ENCODE peak calls at places on chromosomes 4 and X, in seven cellular contexts. One of them, this sample, is unnamed.
A peak's percentile ranks its signal among the peaks of the same experiment; 100 is the strongest.

GRCh38 chr4:83751336-83751949 is 215.5 kb downstream of the GPAT3 start:
- DNase-seq in IMR-90: no peak
- DNase-seq in progenitor cell of endocrine pancreas: no peak
- DNase-seq in astrocyte: peak; percentile 20
- DNase-seq in fibroblast of lung: peak; percentile 34
- DNase-seq in psoas muscle: no peak
- DNase-seq in fibroblast of the aortic adventitia: no peak
- DNase-seq in this sample: no peak

GRCh38 chr4:84024405-84024804 is 474.7 kb downstream of the NKX6-1 start:
- DNase-seq in astrocyte: no peak
- DNase-seq in progenitor cell of endocrine pancreas: no peak
- DNase-seq in fibroblast of lung: no peak
- DNase-seq in IMR-90: no peak
- DNase-seq in psoas muscle: no peak
- DNase-seq in fibroblast of the aortic adventitia: no peak
- DNase-seq in this sample: no peak

GRCh38 chr4:164177186-164177585 is 576.7 kb upstream of the SMIM31 start:
- DNase-seq in IMR-90: no peak
- DNase-seq in progenitor cell of endocrine pancreas: no peak
- DNase-seq in psoas muscle: no peak
- DNase-seq in fibroblast of the aortic adventitia: no peak
- DNase-seq in astrocyte: no peak
- DNase-seq in fibroblast of lung: no peak
- DNase-seq in this sample: no peak

GRCh38 chrX:22192419-22193086 is 80.2 kb upstream of the CBLL2 start:
- DNase-seq in psoas muscle: peak; percentile 58
- DNase-seq in IMR-90: peak; percentile 56
- DNase-seq in progenitor cell of endocrine pancreas: peak; percentile 56
- DNase-seq in fibroblast of the aortic adventitia: peak; percentile 64
- DNase-seq in astrocyte: peak; percentile 15
- DNase-seq in fibroblast of lung: peak; percentile 32
- DNase-seq in this sample: no peak

GRCh38 chr4:150960818-150961217 is 54.3 kb downstream of the LRBA start:
- DNase-seq in fibroblast of lung: no peak
- DNase-seq in progenitor cell of endocrine pancreas: no peak
- DNase-seq in IMR-90: no peak
- DNase-seq in astrocyte: no peak
- DNase-seq in psoas muscle: no peak
- DNase-seq in fibroblast of the aortic adventitia: no peak
- DNase-seq in this sample: no peak

GRCh38 chr4:109462802-109463201 is 29.2 kb downstream of the SEC24B start:
- DNase-seq in psoas muscle: no peak
- DNase-seq in progenitor cell of endocrine pancreas: no peak
- DNase-seq in fibroblast of the aortic adventitia: no peak
- DNase-seq in IMR-90: no peak
- DNase-seq in astrocyte: no peak
- DNase-seq in fibroblast of lung: no peak
- DNase-seq in this sample: no peak

GRCh38 chr4:24042094-24042493 is 152.2 kb upstream of the PPARGC1A start:
- DNase-seq in astrocyte: peak; percentile 85
- DNase-seq in progenitor cell of endocrine pancreas: no peak
- DNase-seq in psoas muscle: no peak
- DNase-seq in fibroblast of lung: peak; percentile 85
- DNase-seq in fibroblast of the aortic adventitia: peak; percentile 87
- DNase-seq in IMR-90: peak; percentile 97
- DNase-seq in this sample: peak; percentile 90

GRCh38 chr4:1595789-1596325 is 88.3 kb downstream of the FAM53A start:
- DNase-seq in psoas muscle: no peak
- DNase-seq in astrocyte: no peak
- DNase-seq in fibroblast of the aortic adventitia: no peak
- DNase-seq in fibroblast of lung: no peak
- DNase-seq in IMR-90: no peak
- DNase-seq in progenitor cell of endocrine pancreas: no peak
- DNase-seq in this sample: no peak

GRCh38 chrX:84223261-84223660 is 35.3 kb upstream of the RPS6KA6 start:
- DNase-seq in astrocyte: no peak
- DNase-seq in progenitor cell of endocrine pancreas: no peak
- DNase-seq in psoas muscle: no peak
- DNase-seq in fibroblast of lung: no peak
- DNase-seq in IMR-90: no peak
- DNase-seq in fibroblast of the aortic adventitia: no peak
- DNase-seq in this sample: no peak

GRCh38 chr4:137825505-137825904 is 293.2 kb upstream of the PCDH18 start:
- DNase-seq in IMR-90: no peak
- DNase-seq in fibroblast of the aortic adventitia: no peak
- DNase-seq in fibroblast of lung: no peak
- DNase-seq in psoas muscle: no peak
- DNase-seq in astrocyte: no peak
- DNase-seq in progenitor cell of endocrine pancreas: no peak
- DNase-seq in this sample: no peak

GRCh38 chr4:138242830-138243149 is 641 bp upstream of the SLC7A11 start:
- DNase-seq in IMR-90: no peak
- DNase-seq in fibroblast of the aortic adventitia: no peak
- DNase-seq in psoas muscle: no peak
- DNase-seq in progenitor cell of endocrine pancreas: no peak
- DNase-seq in fibroblast of lung: no peak
- DNase-seq in astrocyte: no peak
- DNase-seq in this sample: no peak

GRCh38 chr4:21126113-21126512 is 425.9 kb downstream of the PACRGL start:
- DNase-seq in IMR-90: no peak
- DNase-seq in fibroblast of the aortic adventitia: no peak
- DNase-seq in psoas muscle: no peak
- DNase-seq in progenitor cell of endocrine pancreas: no peak
- DNase-seq in astrocyte: no peak
- DNase-seq in fibroblast of lung: no peak
- DNase-seq in this sample: no peak

GRCh38 chr4:25890653-25891485 is 23.2 kb upstream of the SMIM20 start:
- DNase-seq in progenitor cell of endocrine pancreas: no peak
- DNase-seq in fibroblast of lung: no peak
- DNase-seq in fibroblast of the aortic adventitia: no peak
- DNase-seq in astrocyte: no peak
- DNase-seq in IMR-90: no peak
- DNase-seq in psoas muscle: no peak
- DNase-seq in this sample: no peak

GRCh38 chr4:42248986-42249385 is 96.5 kb upstream of the BEND4 start:
- DNase-seq in astrocyte: no peak
- DNase-seq in progenitor cell of endocrine pancreas: no peak
- DNase-seq in IMR-90: no peak
- DNase-seq in fibroblast of lung: no peak
- DNase-seq in fibroblast of the aortic adventitia: no peak
- DNase-seq in psoas muscle: no peak
- DNase-seq in this sample: no peak

GRCh38 chr4:85557016-85557901 is 82.3 kb downstream of the ARHGAP24 start:
- DNase-seq in fibroblast of the aortic adventitia: no peak
- DNase-seq in astrocyte: no peak
- DNase-seq in psoas muscle: no peak
- DNase-seq in progenitor cell of endocrine pancreas: no peak
- DNase-seq in fibroblast of lung: no peak
- DNase-seq in IMR-90: no peak
- DNase-seq in this sample: no peak

GRCh38 chr4:109760682-109761081 is 30.8 kb upstream of the PLA2G12A start:
- DNase-seq in astrocyte: no peak
- DNase-seq in fibroblast of the aortic adventitia: no peak
- DNase-seq in progenitor cell of endocrine pancreas: no peak
- DNase-seq in IMR-90: no peak
- DNase-seq in psoas muscle: no peak
- DNase-seq in fibroblast of lung: no peak
- DNase-seq in this sample: no peak

GRCh38 chr4:43277003-43277402 is 384.5 kb downstream of the GRXCR1 start:
- DNase-seq in fibroblast of lung: peak; percentile 79
- DNase-seq in fibroblast of the aortic adventitia: peak; percentile 53
- DNase-seq in progenitor cell of endocrine pancreas: no peak
- DNase-seq in psoas muscle: no peak
- DNase-seq in IMR-90: peak; percentile 69
- DNase-seq in astrocyte: peak; percentile 76
- DNase-seq in this sample: no peak

GRCh38 chr4:40183615-40184411 is 13.0 kb upstream of the RHOH start:
- DNase-seq in fibroblast of the aortic adventitia: peak; percentile 15
- DNase-seq in astrocyte: peak; percentile 15
- DNase-seq in progenitor cell of endocrine pancreas: no peak
- DNase-seq in fibroblast of lung: peak; percentile 27
- DNase-seq in IMR-90: no peak
- DNase-seq in psoas muscle: no peak
- DNase-seq in this sample: no peak

GRCh38 chr4:161121451-161121850 is 1042.3 kb downstream of the FSTL5 start:
- DNase-seq in astrocyte: no peak
- DNase-seq in progenitor cell of endocrine pancreas: no peak
- DNase-seq in IMR-90: no peak
- DNase-seq in psoas muscle: no peak
- DNase-seq in fibroblast of lung: no peak
- DNase-seq in fibroblast of the aortic adventitia: no peak
- DNase-seq in this sample: no peak

GRCh38 chr4:99404595-99405287 is 30.4 kb downstream of the ADH7 start:
- DNase-seq in fibroblast of lung: peak; percentile 96
- DNase-seq in psoas muscle: peak; percentile 35
- DNase-seq in fibroblast of the aortic adventitia: peak; percentile 98
- DNase-seq in astrocyte: peak; percentile 95
- DNase-seq in IMR-90: peak; percentile 95
- DNase-seq in progenitor cell of endocrine pancreas: no peak
- DNase-seq in this sample: peak; percentile 94

GRCh38 chr4:68250151-68250930 is 4.8 kb upstream of the TMPRSS11B start:
- DNase-seq in fibroblast of the aortic adventitia: no peak
- DNase-seq in psoas muscle: no peak
- DNase-seq in astrocyte: peak; percentile 3
- DNase-seq in fibroblast of lung: peak; percentile 22
- DNase-seq in IMR-90: no peak
- DNase-seq in progenitor cell of endocrine pancreas: no peak
- DNase-seq in this sample: no peak

GRCh38 chr4:2163311-2163821 is 78.6 kb downstream of the HAUS3 start:
- DNase-seq in psoas muscle: no peak
- DNase-seq in progenitor cell of endocrine pancreas: no peak
- DNase-seq in fibroblast of lung: no peak
- DNase-seq in astrocyte: no peak
- DNase-seq in IMR-90: peak; percentile 5
- DNase-seq in fibroblast of the aortic adventitia: no peak
- DNase-seq in this sample: no peak

GRCh38 chrX:147522986-147523385 is 388.7 kb upstream of the FMR1 start:
- DNase-seq in progenitor cell of endocrine pancreas: no peak
- DNase-seq in psoas muscle: no peak
- DNase-seq in fibroblast of lung: no peak
- DNase-seq in astrocyte: no peak
- DNase-seq in fibroblast of the aortic adventitia: no peak
- DNase-seq in IMR-90: no peak
- DNase-seq in this sample: no peak
- TF ChIP-seq CTCF in progenitor cell of endocrine pancreas: no peak
- TF ChIP-seq CTCF in psoas muscle: no peak
- TF ChIP-seq CTCF in fibroblast of lung: no peak
- TF ChIP-seq CTCF in astrocyte: no peak
- TF ChIP-seq CTCF in fibroblast of the aortic adventitia: no peak
- TF ChIP-seq CTCF in IMR-90: no peak
- TF ChIP-seq CTCF in this sample: no peak

GRCh38 chr4:176377705-176378302 is 58.0 kb downstream of the SPCS3 start:
- DNase-seq in progenitor cell of endocrine pancreas: no peak
- DNase-seq in fibroblast of lung: peak; percentile 33
- DNase-seq in IMR-90: peak; percentile 43
- DNase-seq in astrocyte: peak; percentile 17
- DNase-seq in fibroblast of the aortic adventitia: peak; percentile 53
- DNase-seq in psoas muscle: no peak
- DNase-seq in this sample: no peak

GRCh38 chr4:176380352-176381157 is 60.8 kb downstream of the SPCS3 start:
- DNase-seq in astrocyte: no peak
- DNase-seq in IMR-90: no peak
- DNase-seq in psoas muscle: no peak
- DNase-seq in fibroblast of the aortic adventitia: no peak
- DNase-seq in progenitor cell of endocrine pancreas: no peak
- DNase-seq in fibroblast of lung: no peak
- DNase-seq in this sample: no peak

DNA sequence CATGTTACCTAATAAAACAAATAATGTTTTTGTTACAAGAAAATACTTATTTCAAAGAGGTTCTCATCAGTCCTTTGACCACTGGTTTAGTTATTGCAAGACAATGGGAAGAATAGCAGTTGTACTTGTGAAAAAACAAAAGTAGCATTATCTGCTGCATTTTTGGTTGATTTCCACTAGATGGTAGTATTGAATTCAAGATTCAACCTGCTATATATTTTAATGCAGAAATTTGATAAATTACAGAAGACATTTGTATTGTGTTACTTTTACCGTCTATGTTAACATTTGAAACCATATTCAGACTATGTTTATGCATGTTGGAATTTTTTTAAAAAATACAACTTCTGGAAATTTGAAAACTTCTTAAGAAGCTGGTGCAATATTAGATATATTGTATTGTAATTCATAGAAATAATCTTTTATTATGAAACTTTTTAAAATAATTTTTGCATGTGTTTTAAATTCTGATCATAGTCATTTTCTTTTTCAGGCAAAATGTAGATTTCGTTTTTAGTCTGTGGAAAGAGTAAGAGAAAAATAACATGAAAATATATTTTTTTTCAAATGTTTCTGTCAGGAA is 56.4 kb downstream of the SPCS3 start:
- DNase-seq in fibroblast of lung: peak; percentile 23
- DNase-seq in psoas muscle: no peak
- DNase-seq in progenitor cell of endocrine pancreas: no peak
- DNase-seq in fibroblast of the aortic adventitia: peak; percentile 57
- DNase-seq in IMR-90: peak; percentile 53
- DNase-seq in astrocyte: peak; percentile 13
- DNase-seq in this sample: no peak
- TF ChIP-seq CTCF in fibroblast of lung: no peak
- TF ChIP-seq CTCF in psoas muscle: peak; percentile 49
- TF ChIP-seq CTCF in progenitor cell of endocrine pancreas: peak; percentile 60
- TF ChIP-seq CTCF in fibroblast of the aortic adventitia: peak; percentile 54
- TF ChIP-seq CTCF in IMR-90: peak; percentile 64
- TF ChIP-seq CTCF in astrocyte: peak; percentile 60
- TF ChIP-seq CTCF in this sample: peak; percentile 54

GRCh38 chrX:38754102-38754790 is 47.0 kb upstream of the MID1IP1 start:
- DNase-seq in fibroblast of lung: peak; percentile 36
- DNase-seq in progenitor cell of endocrine pancreas: no peak
- DNase-seq in astrocyte: peak; percentile 23
- DNase-seq in fibroblast of the aortic adventitia: peak; percentile 75
- DNase-seq in IMR-90: peak; percentile 58
- DNase-seq in psoas muscle: no peak
- DNase-seq in this sample: peak; percentile 16
- TF ChIP-seq CTCF in fibroblast of lung: peak; percentile 66
- TF ChIP-seq CTCF in progenitor cell of endocrine pancreas: peak; percentile 71
- TF ChIP-seq CTCF in astrocyte: peak; percentile 57
- TF ChIP-seq CTCF in fibroblast of the aortic adventitia: peak; percentile 74
- TF ChIP-seq CTCF in IMR-90: peak; percentile 64
- TF ChIP-seq CTCF in psoas muscle: peak; percentile 65
- TF ChIP-seq CTCF in this sample: peak; percentile 63

DNA sequence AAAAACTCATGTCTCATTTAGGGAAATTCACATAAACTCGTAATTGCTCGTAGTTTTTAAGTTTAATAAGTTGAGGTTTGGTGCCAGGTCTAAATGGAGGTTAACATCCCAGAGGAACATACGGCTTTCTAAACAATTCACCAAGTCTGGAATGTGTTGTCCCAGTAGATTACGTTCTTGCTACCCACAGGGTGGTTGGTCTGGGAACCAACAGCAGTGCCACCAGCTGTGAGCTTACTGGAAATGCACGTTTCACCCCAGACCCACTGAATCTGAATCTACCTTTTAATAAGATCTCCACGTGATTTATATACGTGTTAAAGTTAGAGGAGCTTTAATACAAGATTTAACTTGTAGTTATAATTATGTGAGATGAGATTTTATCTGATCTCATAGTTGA is 134.3 kb downstream of the BMPR1B start:
- DNase-seq in IMR-90: no peak
- DNase-seq in psoas muscle: no peak
- DNase-seq in astrocyte: peak; percentile 38
- DNase-seq in fibroblast of the aortic adventitia: no peak
- DNase-seq in fibroblast of lung: peak; percentile 48
- DNase-seq in progenitor cell of endocrine pancreas: no peak
- DNase-seq in this sample: no peak
- TF ChIP-seq CTCF in IMR-90: no peak
- TF ChIP-seq CTCF in psoas muscle: no peak
- TF ChIP-seq CTCF in astrocyte: no peak
- TF ChIP-seq CTCF in fibroblast of the aortic adventitia: no peak
- TF ChIP-seq CTCF in fibroblast of lung: no peak
- TF ChIP-seq CTCF in progenitor cell of endocrine pancreas: no peak
- TF ChIP-seq CTCF in this sample: no peak